ENCODE peak calls at places on chromosomes 12 and 14, in five cellular contexts. W is heart right ventricle; O is activated CD8-positive, alpha-beta T cell treated with anti-CD3 and anti-CD28 coated beads, Interleukin-2, amount 10 ng/mL, durations not matched to agents 7 days and 5 days; N is CD8-positive, alpha-beta memory T cell; P is iPS DF 6.9. R is an unnamed sample.

GRCh38 chr14:52694761-52695480 is 437 bp downstream of the ERO1A start:
- DNase-seq in W (no peak), N (peak), P (no peak), O (peak), R (peak)

GRCh38 chr12:21350975-21351374 is 16.3 kb upstream of the SLCO1A2 start:
- DNase-seq in O (no peak), N (no peak), W (no peak), P (no peak), R (no peak)

GRCh38 chr14:102474934-102475333 is 34.6 kb downstream of the ANKRD9 start:
- DNase-seq in N (no peak), W (peak), P (no peak), O (no peak), R (peak)

GRCh38 chr12:79411791-79412190 is 279.0 kb downstream of the PAWR start:
- DNase-seq in W (no peak), O (no peak), P (no peak), N (no peak), R (no peak)

GRCh38 chr12:28759334-28759733 is 389.7 kb upstream of the FAR2 start:
- DNase-seq in P (peak), W (no peak), N (no peak), O (no peak), R (peak)

GRCh38 chr14:24179961-24180726 is 8.3 kb downstream of the REC8 start:
- DNase-seq in W (no peak), P (no peak), O (no peak), N (no peak), R (peak)

GRCh38 chr12:52739963-52740362 is 36.6 kb upstream of the KRT77 start:
- DNase-seq in N (no peak), O (no peak), P (no peak), W (no peak), R (no peak)

GRCh38 chr12:53777936-53778644 is 26.3 kb upstream of the CISTR start:
- DNase-seq in O (no peak), W (no peak), N (no peak), P (no peak), R (no peak)

GRCh38 chr12:84492381-84492883 is 420.2 kb downstream of the SLC6A15 start:
- DNase-seq in N (no peak), W (no peak), P (no peak), O (no peak), R (no peak)

GRCh38 chr12:118706437-118706836 is 274.9 kb upstream of the SRRM4 start:
- DNase-seq in W (no peak), O (no peak), N (no peak), P (no peak), R (no peak)

GRCh38 chr12:60209933-60210332 is 614.1 kb downstream of the SLC16A7 start:
- DNase-seq in W (no peak), N (no peak), O (no peak), P (no peak), R (no peak)

GRCh38 chr12:45464699-45465098 is 248.8 kb downstream of the ANO6 start:
- DNase-seq in N (no peak), P (no peak), W (no peak), O (no peak), R (peak)

GRCh38 chr12:104941454-104941853 is 16.6 kb downstream of the SLC41A2 start:
- DNase-seq in N (no peak), P (no peak), O (no peak), W (no peak), R (no peak)

GRCh38 chr12:105451211-105451610 is 120.7 kb downstream of the C12orf75 start:
- DNase-seq in O (no peak), W (no peak), N (no peak), P (no peak), R (peak)

GRCh38 chr12:68317047-68317667 is 15.0 kb downstream of the MDM1 start:
- DNase-seq in N (peak), P (no peak), O (peak), W (peak), R (peak)

GRCh38 chr14:61894452-61895077 is 132.3 kb downstream of the SNAPC1 start:
- DNase-seq in P (no peak), W (peak), O (peak), N (peak), R (peak)

GRCh38 chr12:1581973-1582708 is 12.2 kb downstream of the FBXL14 start:
- DNase-seq in W (no peak), O (no peak), N (no peak), P (no peak), R (no peak)

GRCh38 chr14:96264850-96265249 is 8.8 kb downstream of the BDKRB1 start:
- DNase-seq in P (no peak), N (no peak), O (no peak), W (no peak), R (no peak)

GRCh38 chr14:88614218-88614907 is 51.5 kb downstream of the ZC3H14 start:
- DNase-seq in P (no peak), O (no peak), W (no peak), N (no peak), R (peak)

GRCh38 chr14:100030441-100031153 is 34.6 kb upstream of the EVL start:
- DNase-seq in N (no peak), P (no peak), O (no peak), W (no peak), R (peak)

GRCh38 chr12:66984962-66985361 is 284.2 kb upstream of the CAND1 start:
- DNase-seq in P (no peak), W (no peak), N (no peak), O (no peak), R (no peak)

GRCh38 chr12:110745632-110746284 is 3.1 kb upstream of the PPP1CC start:
- DNase-seq in N (no peak), W (no peak), P (no peak), O (no peak), R (no peak)

GRCh38 chr12:1835178-1836131 is 15.1 kb downstream of the LRTM2 start:
- DNase-seq in W (no peak), O (no peak), P (no peak), N (no peak), R (no peak)

GRCh38 chr12:1559729-1560128 is 34.7 kb downstream of the FBXL14 start:
- DNase-seq in N (no peak), W (no peak), O (no peak), P (no peak), R (no peak)

GRCh38 chr14:81406863-81407262 is 6.7 kb upstream of the STON2 start:
- DNase-seq in P (no peak), N (no peak), W (no peak), O (no peak), R (peak)

GRCh38 chr12:94666158-94666557 is 15.8 kb upstream of the TMCC3 start:
- DNase-seq in W (no peak), N (no peak), O (no peak), P (no peak), R (no peak)

GRCh38 chr12:132373967-132374820 is 44.8 kb upstream of the GALNT9 start:
- DNase-seq in N (peak), W (no peak), P (no peak), O (no peak), R (no peak)

GRCh38 chr12:95322335-95322734 is 104.7 kb downstream of the VEZT start:
- DNase-seq in P (no peak), N (no peak), O (no peak), W (no peak), R (no peak)

GRCh38 chr12:49537709-49538601 is 875 bp upstream of the KCNH3 start:
- DNase-seq in O (peak), W (no peak), P (no peak), N (peak), R (no peak)

GRCh38 chr12:16421806-16422205 is 74.4 kb downstream of the MGST1 start:
- DNase-seq in N (no peak), W (no peak), P (no peak), O (no peak), R (peak)

GRCh38 chr12:110676171-110676570 is 12.7 kb downstream of the HVCN1 start:
- DNase-seq in N (no peak), P (no peak), W (no peak), O (no peak), R (no peak)

GRCh38 chr12:22672951-22673350 is 48.0 kb downstream of the ETNK1 start:
- DNase-seq in N (no peak), W (no peak), P (no peak), O (no peak), R (peak)

GRCh38 chr14:71654810-71655209 is 277.4 kb upstream of the RGS6 start:
- DNase-seq in N (no peak), P (no peak), W (no peak), O (no peak), R (no peak)

GRCh38 chr12:105676694-105677093 is 346.2 kb downstream of the C12orf75 start:
- DNase-seq in O (no peak), W (peak), P (no peak), N (no peak), R (no peak)

GRCh38 chr14:32693114-32693513 is 245.6 kb upstream of the NPAS3 start:
- DNase-seq in W (no peak), O (no peak), P (no peak), N (no peak), R (peak)

GRCh38 chr14:24351517-24351916 is 11.7 kb upstream of the RIPK3 start:
- DNase-seq in P (no peak), O (no peak), W (no peak), N (no peak), R (peak)

GRCh38 chr12:45268672-45269406 is 52.9 kb downstream of the ANO6 start:
- DNase-seq in O (no peak), P (no peak), N (no peak), W (peak), R (peak)